ENCODE peak calls at places on chromosomes 4 and X, in seven cellular contexts. L is AG10803, G is heart left ventricle, V is upper lobe of right lung, A is choroid plexus epithelial cell, Z is neural crest cell, R is BE2C. M is an unnamed sample.

GRCh38 chr4:80252953-80253352 is 13.5 kb upstream of the FGF5 start:
- DNase-seq in Z (no peak), A (no peak), G (no peak), R (no peak), V (no peak), L (no peak), M (no peak)

GRCh38 chr4:41154001-41154813 is 60.1 kb downstream of the APBB2 start:
- DNase-seq in R (no peak), A (no peak), Z (no peak), G (no peak), L (no peak), V (no peak), M (no peak)

GRCh38 chr4:184444953-184445309 is 29.4 kb downstream of the IRF2 start:
- DNase-seq in L (no peak), G (no peak), R (no peak), Z (no peak), A (no peak), V (no peak), M (no peak)

GRCh38 chr4:3035674-3036073 is 38.7 kb downstream of the HTT-AS start:
- DNase-seq in L (no peak), Z (no peak), R (no peak), V (no peak), A (no peak), G (no peak), M (no peak)

GRCh38 chr4:40121515-40121914 is 64.9 kb downstream of the N4BP2 start:
- DNase-seq in V (no peak), L (peak; percentile 58), G (no peak), R (no peak), A (peak; percentile 65), Z (no peak), M (no peak)

GRCh38 chr4:168560184-168560834 is 63.5 kb downstream of the PALLD start:
- DNase-seq in L (peak; percentile 46), R (no peak), Z (no peak), V (no peak), G (no peak), A (peak; percentile 84), M (peak; percentile 26)

GRCh38 chr4:186326391-186326790 is 60.4 kb downstream of the F11 start:
- DNase-seq in Z (no peak), A (no peak), R (no peak), L (no peak), G (no peak), V (no peak), M (no peak)

GRCh38 chr4:182019148-182019652 is 224.0 kb upstream of the TENM3 start:
- DNase-seq in R (no peak), G (no peak), A (no peak), L (no peak), V (no peak), Z (no peak), M (no peak)

GRCh38 chrX:111372065-111372464 is 39.9 kb downstream of the DCX start:
- DNase-seq in G (no peak), Z (no peak), V (no peak), R (peak; percentile 22), L (no peak), A (no peak), M (no peak)

GRCh38 chr4:93066746-93067145 is 761.8 kb upstream of the ATOH1 start:
- DNase-seq in R (no peak), L (no peak), Z (no peak), A (peak; percentile 8), V (no peak), G (no peak), M (no peak)

GRCh38 chrX:148784859-148785655 is 284.6 kb downstream of the AFF2 start:
- DNase-seq in R (no peak), Z (peak; percentile 3), V (no peak), A (peak; percentile 1), G (no peak), L (no peak), M (no peak)

GRCh38 chr4:6225469-6225868 is 25.1 kb upstream of the JAKMIP1 start:
- DNase-seq in Z (peak; percentile 46), R (no peak), G (no peak), L (no peak), A (peak; percentile 40), V (peak; percentile 46), M (peak; percentile 84)

GRCh38 chr4:98527528-98527927 is 130.9 kb downstream of the TSPAN5 start:
- DNase-seq in L (no peak), Z (no peak), R (no peak), V (no peak), G (no peak), A (peak; percentile 33), M (no peak)

GRCh38 chrX:133314297-133314696 is 96.1 kb upstream of the TFDP3 start:
- DNase-seq in Z (no peak), V (no peak), L (no peak), A (no peak), R (no peak), G (no peak), M (no peak)

GRCh38 chrX:9816094-9816700 is 30.0 kb downstream of the SHROOM2 start:
- DNase-seq in L (no peak), G (no peak), Z (no peak), V (no peak), R (no peak), A (peak; percentile 72), M (no peak)

GRCh38 chr4:89929425-89930272 is 35.0 kb downstream of the MMRN1 start:
- DNase-seq in L (no peak), R (no peak), G (no peak), A (no peak), V (no peak), Z (no peak), M (no peak)

DNA sequence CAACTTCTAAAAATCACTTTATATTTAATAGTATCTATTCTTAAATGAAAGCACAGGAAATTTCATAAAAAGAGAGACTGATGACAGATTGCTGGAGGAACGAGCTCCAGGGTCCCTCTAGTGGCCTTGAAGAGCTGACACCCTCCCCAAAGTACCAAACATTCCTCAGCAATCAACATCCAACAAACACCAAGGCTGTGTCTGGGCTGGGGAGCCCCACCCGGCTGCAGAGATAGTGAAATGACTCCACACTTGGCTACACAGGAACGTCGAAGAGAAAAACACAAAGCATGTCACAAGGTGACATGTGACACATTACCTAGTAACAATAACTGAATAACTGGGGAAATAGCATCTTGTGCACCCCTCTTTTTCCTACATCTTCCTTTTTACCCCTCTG is 45.6 kb downstream of the SLC39A8 start:
- DNase-seq in R (peak; percentile 38), V (no peak), G (no peak), A (peak; percentile 78), L (peak; percentile 61), Z (peak; percentile 1), M (peak; percentile 31)
- TF ChIP-seq CTCF in R (peak; percentile 88), V (peak; percentile 62), G (peak; percentile 45), A (peak; percentile 87), L (peak; percentile 80), Z (peak; percentile 82), M (peak; percentile 67)

DNA sequence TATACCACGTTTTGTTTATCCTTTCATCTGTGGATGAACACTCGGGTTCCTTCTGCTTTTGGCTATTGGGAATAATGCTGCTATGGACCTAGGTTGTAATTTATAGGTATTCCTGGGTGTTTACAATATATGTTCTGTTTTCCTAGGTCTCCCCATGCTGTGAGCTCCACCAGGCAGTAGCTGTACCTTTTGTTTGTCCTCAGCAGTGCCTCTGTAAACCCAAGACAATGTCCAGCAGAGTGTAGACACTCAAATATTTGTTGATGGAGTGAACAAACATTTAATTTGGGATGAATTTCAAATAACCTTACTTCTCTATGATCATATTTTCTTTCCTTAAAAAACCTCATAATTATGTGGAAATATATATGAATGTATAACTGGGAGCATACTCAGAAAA is 259.5 kb upstream of the BOD1L1 start:
- DNase-seq in V (no peak), L (no peak), Z (no peak), R (no peak), A (no peak), G (no peak), M (no peak)
- TF ChIP-seq CTCF in V (no peak), L (no peak), Z (no peak), R (no peak), A (no peak), G (no peak), M (no peak)

GRCh38 chr4:65033899-65034298 is 624.6 kb upstream of the TECRL start:
- DNase-seq in L (no peak), A (peak; percentile 9), Z (no peak), G (no peak), R (no peak), V (no peak), M (no peak)
- TF ChIP-seq CTCF in L (no peak), A (peak; percentile 27), Z (peak; percentile 52), G (no peak), R (peak; percentile 47), V (no peak), M (no peak)

GRCh38 chr4:161949941-161950725 is 213.7 kb downstream of the FSTL5 start:
- DNase-seq in L (peak; percentile 46), A (peak; percentile 92), R (no peak), V (no peak), G (no peak), Z (no peak), M (no peak)

GRCh38 chr4:161948026-161948770 is 215.6 kb downstream of the FSTL5 start:
- DNase-seq in Z (no peak), R (no peak), A (no peak), G (no peak), L (no peak), V (no peak), M (no peak)

GRCh38 chr4:161952382-161952781 is 211.4 kb downstream of the FSTL5 start:
- DNase-seq in L (no peak), A (peak; percentile 34), G (no peak), R (no peak), Z (no peak), V (no peak), M (no peak)
- TF ChIP-seq CTCF in L (no peak), A (peak; percentile 32), G (no peak), R (no peak), Z (no peak), V (no peak), M (no peak)

GRCh38 chrX:47361538-47362511 is 8.6 kb upstream of the ZNF157 start:
- DNase-seq in A (peak; percentile 99), Z (peak; percentile 54), G (peak; percentile 82), L (peak; percentile 86), R (peak; percentile 84), V (peak; percentile 74), M (peak; percentile 63)
- TF ChIP-seq CTCF in A (peak; percentile 30), Z (no peak), G (no peak), L (no peak), R (peak; percentile 18), V (peak; percentile 6), M (no peak)

DNA sequence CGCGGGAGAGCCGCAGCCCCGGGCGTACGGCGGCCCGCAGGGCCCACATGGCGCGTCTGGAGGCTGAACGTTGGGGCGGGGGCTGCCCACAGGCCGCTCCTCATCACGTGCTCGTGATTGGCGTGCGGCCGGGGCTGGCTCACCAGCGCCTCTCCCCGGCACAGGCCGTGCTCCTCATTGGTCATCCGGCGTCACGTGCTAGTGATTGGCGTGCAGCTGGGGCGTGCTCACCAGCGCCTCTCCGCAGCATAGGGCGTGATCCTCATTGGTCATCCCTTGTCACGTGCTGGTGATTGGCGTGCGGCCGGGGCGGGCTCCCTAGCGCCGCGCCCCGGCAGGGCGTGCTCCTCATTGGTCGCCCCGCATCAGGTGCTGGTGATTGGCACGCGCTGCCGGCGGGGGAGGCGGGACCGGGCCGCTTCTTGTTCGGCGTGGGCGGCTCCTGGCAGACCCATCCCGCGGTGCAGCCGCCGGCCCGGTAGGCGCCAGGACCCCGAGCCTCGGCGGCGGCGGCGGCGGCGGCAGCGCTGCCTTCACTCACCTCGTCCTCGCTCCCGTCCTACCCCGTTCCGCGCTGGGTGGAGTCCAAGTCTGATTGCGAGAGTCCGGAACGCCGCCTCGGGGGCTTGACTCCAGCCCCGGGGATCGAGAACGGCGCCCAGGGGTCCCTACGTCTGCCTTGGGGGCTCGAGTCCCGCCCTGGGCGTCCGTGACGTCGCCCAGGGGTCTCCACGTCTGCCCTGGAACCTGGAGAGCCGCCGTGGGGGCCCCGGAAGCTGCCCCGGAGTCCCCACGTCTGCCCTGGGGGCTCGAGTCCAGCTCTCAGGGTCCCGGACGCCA is at the start of gene GTPBP6:
- DNase-seq in Z (peak; percentile 93), V (peak; percentile 99), G (peak; percentile 100), A (peak; percentile 100), L (peak; percentile 100), R (peak; percentile 95), M (peak; percentile 98)
- TF ChIP-seq CTCF in Z (no peak), V (peak; percentile 29), G (peak; percentile 32), A (peak; percentile 23), L (peak; percentile 23), R (no peak), M (no peak)